ENCODE peak calls at places on chromosomes 13 and 19, in four cellular contexts. One of them, this sample, is unnamed. For H3K27me3, the result is how much of the 10 kb centered on the place peaks cover.

GRCh38 chr13:59409211-59409610 is 754.5 kb downstream of the DIAPH3 start:
- DNase-seq in K562: no peak
- DNase-seq in fibroblast of lung: peak
- DNase-seq in uterus: peak
- DNase-seq in this sample: no peak

GRCh38 chr13:59458908-59459579 is 704.7 kb downstream of the DIAPH3 start:
- DNase-seq in K562: no peak
- DNase-seq in fibroblast of lung: peak
- DNase-seq in uterus: no peak
- DNase-seq in this sample: no peak

GRCh38 chr13:49781791-49782190 is 10.7 kb downstream of the KPNA3 start:
- DNase-seq in K562: no peak
- DNase-seq in fibroblast of lung: no peak
- DNase-seq in uterus: no peak
- DNase-seq in this sample: no peak

GRCh38 chr13:79724348-79725103 is 243.6 kb downstream of the NDFIP2 start:
- DNase-seq in K562: no peak
- DNase-seq in fibroblast of lung: no peak
- DNase-seq in uterus: no peak
- DNase-seq in this sample: no peak

GRCh38 chr13:48263196-48263595 is 30.2 kb downstream of the ITM2B start:
- DNase-seq in K562: no peak
- DNase-seq in fibroblast of lung: no peak
- DNase-seq in uterus: no peak
- DNase-seq in this sample: no peak

GRCh38 chr19:33397536-33398360 is 24.2 kb downstream of the CEBPG start:
- DNase-seq in K562: peak
- DNase-seq in fibroblast of lung: no peak
- DNase-seq in uterus: no peak
- DNase-seq in this sample: no peak

GRCh38 chr19:7781157-7781556 is 18.1 kb downstream of the CLEC4M start:
- DNase-seq in K562: no peak
- DNase-seq in fibroblast of lung: no peak
- DNase-seq in uterus: no peak
- DNase-seq in this sample: no peak

GRCh38 chr19:33905473-33905936 is 108.8 kb downstream of the KCTD15 start:
- DNase-seq in K562: no peak
- DNase-seq in fibroblast of lung: no peak
- DNase-seq in uterus: no peak
- DNase-seq in this sample: no peak

GRCh38 chr19:17076539-17076919 is 952 bp downstream of the MYO9B start:
- DNase-seq in K562: no peak
- DNase-seq in fibroblast of lung: no peak
- DNase-seq in uterus: no peak
- DNase-seq in this sample: no peak

GRCh38 chr19:56732974-56733373 is 61.4 kb upstream of the ZNF835 start:
- DNase-seq in K562: no peak
- DNase-seq in fibroblast of lung: no peak
- DNase-seq in uterus: no peak
- DNase-seq in this sample: no peak

GRCh38 chr13:38979891-38980627 is 10.6 kb downstream of the STOML3 start:
- DNase-seq in K562: no peak
- DNase-seq in fibroblast of lung: peak
- DNase-seq in uterus: peak
- DNase-seq in this sample: no peak

GRCh38 chr19:41707871-41708371 is 505 bp upstream of the CEACAM5 start:
- DNase-seq in K562: no peak
- DNase-seq in fibroblast of lung: no peak
- DNase-seq in uterus: no peak
- DNase-seq in this sample: no peak

GRCh38 chr13:111039735-111040134 is 75.4 kb upstream of the ARHGEF7 start:
- DNase-seq in K562: peak
- DNase-seq in fibroblast of lung: no peak
- DNase-seq in uterus: no peak
- DNase-seq in this sample: no peak

GRCh38 chr19:33390120-33390907 is 16.8 kb downstream of the CEBPG start:
- DNase-seq in K562: no peak
- DNase-seq in fibroblast of lung: peak
- DNase-seq in uterus: peak
- DNase-seq in this sample: no peak

GRCh38 chr19:13029893-13030292 is 34.6 kb downstream of the NFIX start:
- DNase-seq in K562: no peak
- DNase-seq in fibroblast of lung: no peak
- DNase-seq in uterus: no peak
- DNase-seq in this sample: no peak

GRCh38 chr13:24042710-24043440 is 117.6 kb upstream of the SPATA13 start:
- DNase-seq in K562: no peak
- DNase-seq in fibroblast of lung: no peak
- DNase-seq in uterus: no peak
- DNase-seq in this sample: no peak

GRCh38 chr13:94063096-94063495 is 416.4 kb downstream of the DCT start:
- DNase-seq in K562: no peak
- DNase-seq in fibroblast of lung: peak
- DNase-seq in uterus: no peak
- DNase-seq in this sample: no peak

GRCh38 chr13:110912651-110913051 is 2.2 kb downstream of the ANKRD10 start:
- DNase-seq in K562: no peak
- DNase-seq in fibroblast of lung: peak
- DNase-seq in uterus: no peak
- DNase-seq in this sample: no peak

GRCh38 chr13:98405107-98405571 is 171.8 kb downstream of the STK24 start:
- DNase-seq in K562: no peak
- DNase-seq in fibroblast of lung: peak
- DNase-seq in uterus: no peak
- DNase-seq in this sample: no peak

GRCh38 chr19:36120092-36120983 is 5.1 kb downstream of the TBCB start:
- DNase-seq in K562: no peak
- DNase-seq in fibroblast of lung: no peak
- DNase-seq in uterus: no peak
- DNase-seq in this sample: no peak

GRCh38 chr13:113979791-113980471 is 6.1 kb upstream of the C13orf46 start:
- DNase-seq in K562: no peak
- DNase-seq in fibroblast of lung: no peak
- DNase-seq in uterus: peak
- DNase-seq in this sample: no peak

GRCh38 chr13:25300861-25301346 is 521 bp upstream of the NUP58 start:
- DNase-seq in K562: no peak
- DNase-seq in fibroblast of lung: no peak
- DNase-seq in uterus: peak
- DNase-seq in this sample: no peak

GRCh38 chr19:18506101-18506534 is 15.8 kb downstream of the ELL start:
- DNase-seq in K562: no peak
- DNase-seq in fibroblast of lung: no peak
- DNase-seq in uterus: no peak
- DNase-seq in this sample: no peak

GRCh38 chr13:73429691-73430090 is 370.9 kb downstream of the KLF5 start:
- DNase-seq in K562: no peak
- DNase-seq in fibroblast of lung: no peak
- DNase-seq in uterus: no peak
- DNase-seq in this sample: no peak

GRCh38 chr13:75132800-75133695 is 348.9 kb downstream of the TBC1D4 start:
- DNase-seq in K562: no peak
- DNase-seq in fibroblast of lung: no peak
- DNase-seq in uterus: no peak
- DNase-seq in this sample: no peak

GRCh38 chr19:6693681-6694080 is 23.7 kb upstream of the TNFSF14 start:
- DNase-seq in K562: peak
- DNase-seq in fibroblast of lung: no peak
- DNase-seq in uterus: no peak
- DNase-seq in this sample: no peak

GRCh38 chr13:46343279-46343949 is 43.6 kb downstream of the RUBCNL start:
- DNase-seq in K562: peak
- DNase-seq in fibroblast of lung: no peak
- DNase-seq in uterus: no peak
- DNase-seq in this sample: no peak

GRCh38 chr19:54803410-54803809 is at the start of gene KIR2DL4:
- DNase-seq in K562: no peak
- DNase-seq in fibroblast of lung: no peak
- DNase-seq in uterus: no peak
- DNase-seq in this sample: no peak

GRCh38 chr19:27776020-27776419 is 1436.9 kb downstream of the UQCRFS1 start:
- DNase-seq in K562: no peak
- DNase-seq in fibroblast of lung: peak
- DNase-seq in uterus: no peak
- DNase-seq in this sample: no peak

GRCh38 chr13:74847966-74848365 is 634.0 kb downstream of the TBC1D4 start:
- DNase-seq in K562: no peak
- DNase-seq in fibroblast of lung: no peak
- DNase-seq in uterus: no peak
- DNase-seq in this sample: no peak

GRCh38 chr19:7679017-7679720 is 1.5 kb upstream of the TRAPPC5 start:
- DNase-seq in K562: no peak
- DNase-seq in fibroblast of lung: no peak
- DNase-seq in uterus: no peak
- DNase-seq in this sample: peak

GRCh38 chr13:52738719-52739467 is 727 bp downstream of the CNMD start:
- DNase-seq in K562: peak
- DNase-seq in fibroblast of lung: no peak
- DNase-seq in uterus: no peak
- DNase-seq in this sample: no peak

GRCh38 chr19:15640294-15640903 is at the start of gene CYP4F3:
- DNase-seq in K562: peak
- DNase-seq in fibroblast of lung: no peak
- DNase-seq in uterus: peak
- DNase-seq in this sample: no peak

GRCh38 chr13:47437411-47437810 is 540.6 kb upstream of the HTR2A start:
- DNase-seq in K562: no peak
- DNase-seq in fibroblast of lung: peak
- DNase-seq in uterus: no peak
- DNase-seq in this sample: no peak

DNA sequence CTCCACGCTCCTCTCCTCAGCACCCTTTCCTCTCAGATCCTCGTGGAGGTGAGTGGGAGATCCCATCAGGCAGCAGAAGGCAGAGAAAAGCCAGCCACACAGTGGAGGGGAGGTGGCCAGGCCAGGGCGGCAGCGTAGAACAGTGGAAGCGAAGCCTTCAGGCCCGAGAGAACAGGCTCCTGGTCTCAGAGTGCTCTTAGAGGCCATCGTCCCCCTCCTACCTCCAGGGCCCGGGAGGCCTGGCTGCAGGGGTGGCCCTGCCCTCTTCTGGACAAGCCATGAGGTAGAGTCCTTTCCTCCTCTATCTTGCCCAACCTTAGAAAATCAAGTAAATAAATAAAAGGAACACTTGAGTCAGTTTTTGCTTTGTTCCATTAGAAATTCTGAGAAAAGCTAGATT is 202.0 kb downstream of the KATNAL1 start:
- DNase-seq in K562: no peak
- DNase-seq in fibroblast of lung: no peak
- DNase-seq in uterus: no peak
- DNase-seq in this sample: no peak
- H3K27ac ChIP-seq in K562: no peak
- H3K27ac ChIP-seq in fibroblast of lung: no peak
- H3K27ac ChIP-seq in uterus: no peak
- H3K27ac ChIP-seq in this sample: no peak

DNA sequence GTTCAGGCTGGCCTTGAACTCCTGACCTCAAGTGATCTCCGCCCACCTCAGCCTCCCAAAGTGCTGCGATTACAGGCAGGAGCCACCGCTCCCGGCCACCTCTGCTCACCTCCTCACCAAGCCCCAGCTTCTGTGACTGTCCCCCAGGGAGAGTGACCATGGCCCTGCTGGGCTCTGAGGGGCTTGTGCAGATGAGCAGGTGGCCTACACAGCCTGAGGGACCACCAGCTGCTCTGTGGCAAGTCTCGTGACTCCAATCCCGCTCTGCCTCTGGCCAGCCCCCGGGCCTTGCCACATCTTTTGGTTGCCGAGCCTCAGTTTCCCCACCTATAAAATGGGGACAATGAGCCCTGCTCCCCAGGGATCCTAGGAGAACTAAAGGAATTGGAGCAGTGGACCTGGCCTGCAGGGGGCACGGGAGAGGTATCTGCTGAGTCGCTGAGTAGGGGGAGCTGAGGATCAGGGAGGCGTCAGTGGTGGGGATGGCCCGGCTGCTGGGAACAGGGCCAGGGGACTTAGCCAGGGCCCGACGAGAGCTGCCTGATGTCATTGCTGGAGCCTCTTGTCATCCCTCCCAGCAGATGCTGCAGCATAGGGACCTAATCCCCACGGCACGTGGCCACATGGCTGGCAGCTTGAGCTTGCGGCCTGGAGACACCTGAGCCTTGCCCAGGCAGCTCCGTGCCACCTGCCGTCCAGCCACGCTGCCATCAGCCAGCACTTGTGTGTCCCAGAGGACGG is 74.7 kb downstream of the GADD45B start:
- DNase-seq in K562: no peak
- DNase-seq in fibroblast of lung: no peak
- DNase-seq in uterus: no peak
- DNase-seq in this sample: no peak
- TF ChIP-seq CTCF in K562: no peak
- TF ChIP-seq CTCF in fibroblast of lung: no peak
- TF ChIP-seq CTCF in uterus: no peak
- TF ChIP-seq CTCF in this sample: no peak

DNA sequence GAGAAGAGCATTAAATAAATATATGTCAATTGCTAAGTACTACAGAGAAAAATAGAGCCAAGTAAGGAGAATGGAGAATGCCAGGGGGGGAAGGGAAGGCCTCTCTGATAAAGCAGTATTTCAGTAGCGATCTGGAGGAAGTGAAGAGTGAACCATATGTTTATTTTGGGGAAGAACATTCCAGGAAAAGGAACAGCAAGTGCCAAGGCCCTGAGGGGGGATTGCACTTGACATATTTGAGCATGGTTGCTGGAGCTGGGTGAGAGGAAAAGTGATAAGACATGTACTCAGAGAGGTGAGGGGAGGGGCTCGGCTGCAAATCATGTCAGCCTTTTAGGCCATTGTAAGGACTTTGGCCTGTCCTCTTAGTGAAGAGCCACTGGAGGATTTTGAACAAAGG is 30.3 kb downstream of the WDR87 start:
- DNase-seq in K562: no peak
- DNase-seq in fibroblast of lung: no peak
- DNase-seq in uterus: no peak
- DNase-seq in this sample: no peak
- H3K27me3 ChIP-seq in K562: under half
- H3K27me3 ChIP-seq in fibroblast of lung: under half
- H3K27me3 ChIP-seq in uterus: under half
- H3K27me3 ChIP-seq in this sample: under half

GRCh38 chr19:4402171-4403004 is at the start of gene CHAF1A:
- DNase-seq in K562: peak
- DNase-seq in fibroblast of lung: peak
- DNase-seq in uterus: peak
- DNase-seq in this sample: peak

GRCh38 chr19:4403005-4403761 is 743 bp downstream of the CHAF1A start:
- DNase-seq in K562: no peak
- DNase-seq in fibroblast of lung: no peak
- DNase-seq in uterus: no peak
- DNase-seq in this sample: no peak

GRCh38 chr19:4405977-4406376 is 3.5 kb downstream of the CHAF1A start:
- DNase-seq in K562: no peak
- DNase-seq in fibroblast of lung: no peak
- DNase-seq in uterus: no peak
- DNase-seq in this sample: no peak

GRCh38 chr19:4409123-4409933 is 6.9 kb downstream of the CHAF1A start:
- DNase-seq in K562: no peak
- DNase-seq in fibroblast of lung: no peak
- DNase-seq in uterus: no peak
- DNase-seq in this sample: no peak

GRCh38 chr19:4406626-4407025 is 4.2 kb downstream of the CHAF1A start:
- DNase-seq in K562: no peak
- DNase-seq in fibroblast of lung: no peak
- DNase-seq in uterus: no peak
- DNase-seq in this sample: no peak
- H3K27ac ChIP-seq in K562: no peak
- H3K27ac ChIP-seq in fibroblast of lung: no peak
- H3K27ac ChIP-seq in uterus: no peak
- H3K27ac ChIP-seq in this sample: no peak

GRCh38 chr13:32415019-32415418 is 12.9 kb downstream of the N4BP2L1 start:
- DNase-seq in K562: peak
- DNase-seq in fibroblast of lung: no peak
- DNase-seq in uterus: no peak
- DNase-seq in this sample: no peak
- TF ChIP-seq CTCF in K562: peak
- TF ChIP-seq CTCF in fibroblast of lung: peak
- TF ChIP-seq CTCF in uterus: no peak
- TF ChIP-seq CTCF in this sample: peak

This sample was measured in CD4-positive, alpha-beta T cell.